ENCODE peak calls at places on chromosomes 2 and 18, in four cellular contexts. A, Y, Q and F are unnamed samples. For H3K4me1, the result is how much of the 10 kb centered on the place peaks cover.

GRCh38 chr2:230849633-230850357 is 14.9 kb upstream of the ITM2C start:
- DNase-seq in A (peak), Y (peak), Q (no peak), F (no peak)

GRCh38 chr2:19574788-19575260 is 216.4 kb upstream of the OSR1 start:
- DNase-seq in Y (no peak), A (no peak), Q (no peak), F (peak)

GRCh38 chr2:120641366-120641771 is 94.3 kb upstream of the GLI2 start:
- DNase-seq in Q (no peak), A (no peak), Y (no peak), F (peak)

GRCh38 chr2:23721454-23721826 is 205.5 kb downstream of the ATAD2B start:
- DNase-seq in Q (no peak), Y (no peak), A (no peak), F (no peak)

GRCh38 chr2:129726271-129726670 is 253.2 kb upstream of the RAB6C start:
- DNase-seq in Y (no peak), A (no peak), Q (no peak), F (no peak)

GRCh38 chr18:12027046-12027445 is 45.7 kb downstream of the IMPA2 start:
- DNase-seq in Q (no peak), A (no peak), Y (no peak), F (peak)

GRCh38 chr18:45755936-45756335 is 32.0 kb downstream of the SLC14A1 start:
- DNase-seq in Y (no peak), Q (no peak), A (no peak), F (no peak)

GRCh38 chr2:60096556-60096955 is 456.9 kb downstream of the BCL11A start:
- DNase-seq in Q (no peak), Y (no peak), A (no peak), F (no peak)

GRCh38 chr18:24398515-24398914 is 891 bp upstream of the OSBPL1A start:
- DNase-seq in A (no peak), Q (no peak), Y (no peak), F (no peak)

GRCh38 chr2:181114021-181114420 is 133.6 kb downstream of the UBE2E3 start:
- DNase-seq in Q (no peak), A (no peak), Y (no peak), F (no peak)

GRCh38 chr2:159891917-159892691 is 94.1 kb upstream of the CD302 start:
- DNase-seq in A (no peak), Y (peak), Q (no peak), F (no peak)

GRCh38 chr2:19682493-19682892 is 219.3 kb downstream of the TTC32 start:
- DNase-seq in Y (peak), A (no peak), Q (no peak), F (no peak)

GRCh38 chr2:70896765-70897202 is 38.9 kb upstream of the ATP6V1B1 start:
- DNase-seq in A (no peak), Q (no peak), Y (no peak), F (no peak)

GRCh38 chr2:101204400-101205095 is 48.1 kb upstream of the CNOT11 start:
- DNase-seq in Y (peak), Q (no peak), A (no peak), F (no peak)

GRCh38 chr2:219369447-219369861 is 18.3 kb downstream of the DNPEP start:
- DNase-seq in A (no peak), Y (peak), Q (no peak), F (peak)

GRCh38 chr18:2240311-2240705 is 331.0 kb downstream of the METTL4 start:
- DNase-seq in A (no peak), Q (no peak), Y (no peak), F (no peak)

GRCh38 chr2:39107724-39108273 is 13.1 kb downstream of the SOS1 start:
- DNase-seq in Q (no peak), A (no peak), Y (no peak), F (no peak)

GRCh38 chr2:151193576-151193975 is 68.1 kb downstream of the RBM43 start:
- DNase-seq in Y (no peak), A (no peak), Q (no peak), F (no peak)

GRCh38 chr18:7575465-7576026 is 8.4 kb downstream of the PTPRM start:
- DNase-seq in A (no peak), Q (no peak), Y (peak), F (no peak)

GRCh38 chr2:30766666-30767065 is 40.6 kb downstream of the CAPN13 start:
- DNase-seq in A (no peak), Y (no peak), Q (no peak), F (no peak)

GRCh38 chr2:220555961-220556360 is 928.5 kb downstream of the SLC4A3 start:
- DNase-seq in Y (peak), Q (no peak), A (no peak), F (no peak)

GRCh38 chr2:241224068-241224850 is 35.8 kb downstream of the ANO7 start:
- DNase-seq in Y (no peak), Q (no peak), A (no peak), F (no peak)

GRCh38 chr2:126657636-126658315 is 1.8 kb downstream of the GYPC start:
- DNase-seq in Y (peak), Q (no peak), A (peak), F (peak)

GRCh38 chr18:33355263-33355662 is 85.3 kb downstream of the CCDC178 start:
- DNase-seq in A (no peak), Q (no peak), Y (no peak), F (no peak)

GRCh38 chr2:69046221-69046662 is 33.3 kb downstream of the ANTXR1 start:
- DNase-seq in Q (no peak), Y (peak), A (no peak), F (no peak)

GRCh38 chr2:200929334-200930249 is 33.9 kb downstream of the ORC2 start:
- DNase-seq in Y (no peak), A (no peak), Q (no peak), F (no peak)

GRCh38 chr2:36565712-36566111 is 32.3 kb downstream of the FEZ2 start:
- DNase-seq in Y (no peak), A (no peak), Q (no peak), F (no peak)
- H3K4me1 ChIP-seq in Y (half or more), A (under half), Q (under half), F (under half)

GRCh38 chr18:59358611-59359575 is at the start of gene LMAN1:
- DNase-seq in A (peak), Q (no peak), Y (peak), F (peak)
- TF ChIP-seq POLR2A in A (peak), Q (no peak), Y (peak), F (no peak)

GRCh38 chr2:8310557-8311455 is 371.1 kb upstream of the ID2 start:
- DNase-seq in Q (no peak), Y (no peak), A (no peak), F (no peak)
- H3K4me1 ChIP-seq in Q (under half), Y (under half), A (under half), F (under half)

GRCh38 chr2:10043906-10044601 is 704 bp downstream of the KLF11 start:
- DNase-seq in Q (no peak), Y (peak), A (peak), F (peak)
- TF ChIP-seq POLR2A in Q (peak), Y (no peak), A (no peak), F (no peak)

GRCh38 chr2:65369980-65370379 is 62.4 kb downstream of the SPRED2 start:
- DNase-seq in Q (no peak), Y (no peak), A (no peak), F (no peak)
- H3K4me1 ChIP-seq in Q (under half), Y (half or more), A (under half), F (under half)

GRCh38 chr2:211942153-211942552 is 596.4 kb downstream of the ERBB4 start:
- DNase-seq in Y (no peak), Q (no peak), A (no peak), F (no peak)
- TF ChIP-seq POLR2A in Y (no peak), Q (no peak), A (no peak), F (no peak)

GRCh38 chr2:144495227-144495933 is 24.5 kb downstream of the ZEB2 start:
- DNase-seq in Q (no peak), A (no peak), Y (no peak), F (no peak)
- H3K4me1 ChIP-seq in Q (under half), A (under half), Y (under half), F (under half)

GRCh38 chr2:46973687-46974086 is 58.1 kb upstream of the MCFD2 start:
- DNase-seq in Y (no peak), Q (no peak), A (no peak), F (no peak)

GRCh38 chr2:46971914-46972313 is 56.3 kb upstream of the MCFD2 start:
- DNase-seq in A (no peak), Y (no peak), Q (no peak), F (no peak)

GRCh38 chr2:46972438-46972837 is 56.8 kb upstream of the MCFD2 start:
- DNase-seq in Q (no peak), Y (no peak), A (no peak), F (no peak)

GRCh38 chr2:46967990-46968647 is 52.5 kb upstream of the MCFD2 start:
- DNase-seq in Y (peak), Q (no peak), A (peak), F (peak)

GRCh38 chr2:46970334-46971288 is 55.0 kb upstream of the MCFD2 start:
- DNase-seq in A (no peak), Q (no peak), Y (peak), F (peak)
- TF ChIP-seq POLR2A in A (no peak), Q (no peak), Y (no peak), F (no peak)

GRCh38 chr2:25280066-25280687 is 61.5 kb downstream of the DNMT3A start:
- DNase-seq in Q (no peak), A (no peak), Y (no peak), F (no peak)
- H3K4me1 ChIP-seq in Q (half or more), A (under half), Y (under half), F (under half)

GRCh38 chr2:234258562-234259141 is 208.2 kb downstream of the SPP2 start:
- DNase-seq in Q (no peak), A (no peak), Y (no peak), F (no peak)

GRCh38 chr2:234254783-234255521 is 204.4 kb downstream of the SPP2 start:
- DNase-seq in Q (no peak), Y (peak), A (no peak), F (no peak)

GRCh38 chr2:234256516-234256915 is 206.0 kb downstream of the SPP2 start:
- DNase-seq in Q (no peak), A (no peak), Y (no peak), F (no peak)

GRCh38 chr2:234259440-234259839 is 208.9 kb downstream of the SPP2 start:
- DNase-seq in A (no peak), Q (no peak), Y (no peak), F (no peak)

DNA sequence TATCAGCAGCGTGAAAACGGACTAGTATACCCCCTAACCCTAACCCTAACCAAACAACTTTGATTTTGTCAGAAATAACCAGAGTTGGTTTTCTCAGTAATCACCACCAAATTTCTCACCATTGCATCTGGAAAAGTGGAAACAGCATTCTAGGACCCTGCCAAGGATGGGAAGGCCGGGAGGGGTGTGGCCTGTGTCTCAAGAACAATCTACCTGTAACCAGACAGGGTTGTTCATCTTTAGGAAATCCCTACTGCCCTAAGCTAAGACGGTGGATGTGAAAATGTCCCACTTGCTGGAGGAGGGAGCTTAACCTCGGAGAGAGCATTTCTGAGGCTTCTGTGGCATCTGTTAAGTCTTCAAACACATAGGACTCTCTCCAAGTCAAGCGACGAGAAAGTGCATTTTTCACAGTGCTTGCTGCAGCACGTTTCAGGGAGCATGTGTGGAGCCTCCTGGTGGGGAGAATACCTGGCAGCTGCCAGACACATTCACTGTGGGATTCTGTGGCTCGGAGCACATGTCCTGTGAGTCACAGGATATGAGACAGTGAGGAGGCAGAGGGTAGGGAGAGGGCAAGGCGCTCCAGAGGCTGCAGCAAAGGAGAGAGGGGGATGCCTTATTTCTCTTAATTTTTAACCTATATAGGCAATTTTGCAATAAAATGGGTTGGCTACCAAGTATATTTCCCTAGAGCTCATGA is 207.5 kb downstream of the SPP2 start:
- DNase-seq in Y (peak), Q (no peak), A (no peak), F (no peak)
- TF ChIP-seq POLR2A in Y (no peak), Q (no peak), A (no peak), F (no peak)